ENCODE peak calls at places on chromosomes 5 and 9, in nine cellular contexts. S is prostate gland, T is lower leg skin, Z is Peyer's patch, Q is adrenal gland, H is stomach, X is A549, C is spleen, F is gastrocnemius medialis. U is an unnamed sample.

GRCh38 chr5:176438959-176439757 is 9.0 kb upstream of the FAF2 start:
- DNase-seq in S (no peak), F (no peak), T (peak), Q (no peak), H (no peak), X (no peak), C (no peak), Z (no peak), U (no peak)

GRCh38 chr5:116318091-116318854 is 233.4 kb downstream of the COMMD10 start:
- DNase-seq in Q (no peak), C (no peak), X (no peak), S (no peak), Z (no peak), T (no peak), F (no peak), H (no peak), U (no peak)

GRCh38 chr5:72156921-72157320 is 49.6 kb downstream of the MAP1B start:
- DNase-seq in X (no peak), Q (no peak), Z (no peak), C (no peak), H (no peak), T (no peak), S (no peak), F (no peak), U (no peak)

GRCh38 chr9:87592554-87593394 is 95.1 kb downstream of the DAPK1 start:
- DNase-seq in S (no peak), Q (peak), C (no peak), X (no peak), H (peak), Z (no peak), F (peak), T (no peak), U (no peak)

GRCh38 chr9:98020471-98021145 is 35.9 kb upstream of the NANS start:
- DNase-seq in T (peak), Z (no peak), H (peak), C (no peak), X (no peak), F (no peak), Q (no peak), S (no peak), U (peak)

GRCh38 chr5:135466178-135467050 is 14.3 kb upstream of the TIFAB start:
- DNase-seq in T (peak), S (peak), X (peak), H (peak), Q (peak), F (peak), Z (peak), C (peak), U (peak)

GRCh38 chr9:78549711-78550110 is 252.8 kb downstream of the PSAT1 start:
- DNase-seq in Q (no peak), X (no peak), C (no peak), H (no peak), F (no peak), S (no peak), Z (no peak), T (no peak), U (no peak)

GRCh38 chr5:26700759-26701384 is 337.5 kb downstream of the CDH9 start:
- DNase-seq in Z (no peak), H (no peak), F (no peak), C (no peak), Q (no peak), T (no peak), S (no peak), X (peak), U (peak)

GRCh38 chr9:135329571-135330306 is 149.8 kb upstream of the PPP1R26 start:
- DNase-seq in T (peak), H (no peak), X (no peak), Q (no peak), Z (no peak), F (no peak), S (no peak), C (no peak), U (no peak)

GRCh38 chr5:59587489-59588337 is 305.8 kb downstream of the PDE4D start:
- DNase-seq in S (peak), Z (peak), C (no peak), T (no peak), H (peak), Q (peak), F (peak), X (peak), U (peak)

GRCh38 chr5:10352404-10353240 is 873 bp upstream of the MARCHF6 start:
- DNase-seq in C (no peak), X (no peak), T (no peak), S (no peak), Q (no peak), F (peak), Z (no peak), H (no peak), U (no peak)

GRCh38 chr5:151014680-151015343 is 5.6 kb upstream of the GPX3 start:
- DNase-seq in S (peak), T (peak), Q (no peak), C (no peak), F (no peak), H (no peak), X (no peak), Z (no peak), U (no peak)

GRCh38 chr5:151017897-151018296 is 2.5 kb upstream of the GPX3 start:
- DNase-seq in S (no peak), T (peak), F (no peak), Q (no peak), H (no peak), Z (no peak), C (no peak), X (no peak), U (no peak)

GRCh38 chr5:151018846-151019245 is 1.5 kb upstream of the GPX3 start:
- DNase-seq in Q (no peak), H (no peak), S (no peak), T (peak), X (no peak), C (no peak), F (no peak), Z (no peak), U (no peak)

GRCh38 chr5:151015974-151016587 is 4.3 kb upstream of the GPX3 start:
- DNase-seq in T (no peak), S (no peak), Z (no peak), F (no peak), H (no peak), C (no peak), X (no peak), Q (no peak), U (no peak)

DNA sequence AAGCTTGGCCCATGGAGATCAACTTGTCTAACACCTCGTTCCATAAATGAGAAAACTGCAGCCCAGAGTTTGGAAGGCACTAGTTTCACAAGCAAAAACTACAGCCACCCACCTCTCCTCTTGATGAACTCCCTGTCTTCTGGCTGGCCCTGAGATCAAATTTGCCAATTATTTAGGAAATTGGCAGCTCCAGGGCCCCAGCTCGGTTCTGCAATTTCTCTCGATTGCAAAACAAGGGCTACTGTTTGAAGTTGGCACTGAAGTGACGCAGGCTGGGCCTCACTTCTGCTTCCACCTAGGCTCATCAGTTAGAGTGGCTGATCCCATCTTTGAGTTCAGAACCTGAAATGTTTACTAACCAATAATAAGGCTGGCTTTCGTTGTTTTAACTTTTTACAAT is 3.7 kb upstream of the GPX3 start:
- DNase-seq in F (no peak), X (no peak), H (no peak), S (peak), C (peak), Z (no peak), T (no peak), Q (no peak), U (no peak)
- TF ChIP-seq POLR2A in F (no peak), X (no peak), H (no peak), S (no peak), C (no peak), Z (no peak), T (no peak), Q (no peak), U (no peak)

DNA sequence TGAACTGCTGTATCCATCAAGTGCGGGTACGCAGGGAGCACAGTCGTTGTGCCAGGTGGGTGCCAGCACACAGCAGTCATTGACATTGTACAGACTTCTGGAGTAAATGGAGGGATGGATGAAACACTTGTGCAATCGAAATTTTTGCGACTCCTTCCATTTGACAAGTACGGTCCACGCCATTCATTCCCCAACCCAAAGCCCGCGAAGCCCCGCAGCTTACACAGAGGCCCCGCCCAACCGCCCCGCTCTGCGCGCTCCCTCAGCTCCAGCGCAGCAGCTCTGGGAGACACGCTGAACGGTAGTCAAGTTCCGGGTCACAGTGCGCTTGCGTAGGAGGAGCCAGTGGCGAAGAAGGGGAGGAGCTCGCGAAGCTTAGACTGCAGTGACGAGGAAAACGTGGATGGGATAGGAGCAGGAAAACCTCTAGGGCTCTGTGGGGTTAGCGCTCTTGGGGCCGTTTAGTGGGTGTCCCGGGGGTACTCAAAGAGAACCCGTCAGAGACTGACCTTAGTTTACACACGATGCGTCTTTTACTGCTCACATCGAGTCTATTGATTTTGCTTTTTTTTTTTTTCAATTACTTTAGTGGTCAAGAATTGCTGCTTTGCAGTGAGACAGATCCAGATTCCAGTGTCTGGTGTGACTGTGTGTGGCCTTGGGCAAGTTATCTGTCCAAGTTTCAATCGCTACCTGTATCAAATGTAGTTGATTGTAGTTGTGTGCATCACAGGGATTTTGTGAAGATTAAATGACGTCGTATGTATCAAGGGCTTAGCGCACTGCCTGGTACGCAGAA is 15.3 kb upstream of the MSANTD3 start:
- DNase-seq in S (peak), Z (peak), C (peak), H (peak), F (peak), Q (peak), X (peak), T (peak), U (peak)
- TF ChIP-seq POLR2A in S (peak), Z (no peak), C (no peak), H (no peak), F (no peak), Q (no peak), X (peak), T (no peak), U (peak)

DNA sequence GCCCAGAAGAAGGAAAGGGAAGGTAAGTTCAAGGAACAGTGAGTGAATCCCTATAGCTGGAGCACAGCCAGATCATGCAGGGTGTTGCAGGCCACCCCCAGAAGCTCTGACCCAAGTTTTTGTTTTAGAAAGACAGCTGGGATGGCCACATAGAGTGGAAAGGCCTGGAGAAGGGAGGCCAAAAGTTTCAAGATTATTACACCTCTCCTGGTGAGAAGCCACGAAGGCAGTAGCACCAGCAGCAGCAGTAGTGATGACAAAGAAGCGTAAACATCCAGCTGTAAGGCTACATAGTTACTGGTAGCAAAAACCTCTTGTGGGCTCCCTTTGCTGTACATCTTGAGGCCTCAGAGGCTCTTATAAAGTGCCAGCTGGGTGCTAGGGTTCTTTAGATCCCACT is 11.7 kb downstream of the ADAMTSL1 start:
- DNase-seq in T (no peak), Q (no peak), F (no peak), X (no peak), H (no peak), S (no peak), Z (no peak), C (no peak), U (no peak)
- TF ChIP-seq POLR2A in T (no peak), Q (no peak), F (no peak), X (no peak), H (no peak), S (no peak), Z (no peak), C (no peak), U (no peak)

GRCh38 chr9:120873512-120873911 is 3.5 kb downstream of the PHF19 start:
- DNase-seq in C (peak), F (no peak), H (no peak), T (no peak), Z (no peak), Q (no peak), X (peak), S (no peak), U (no peak)
- TF ChIP-seq POLR2A in C (no peak), F (no peak), H (no peak), T (no peak), Z (no peak), Q (no peak), X (no peak), S (no peak), U (no peak)

GRCh38 chr9:69324549-69325401 is at the start of gene ENTREP1:
- DNase-seq in T (peak), C (peak), Q (peak), Z (peak), H (peak), S (peak), F (peak), X (peak), U (peak)
- TF ChIP-seq POLR2A in T (no peak), C (no peak), Q (peak), Z (no peak), H (no peak), S (peak), F (peak), X (no peak), U (no peak)

GRCh38 chr9:136847065-136847826 is 2.0 kb upstream of the PHPT1 start:
- DNase-seq in X (peak), F (no peak), C (no peak), Z (peak), H (peak), T (peak), Q (no peak), S (no peak), U (peak)

GRCh38 chr9:136848393-136849037 is 694 bp upstream of the PHPT1 start:
- DNase-seq in T (peak), S (no peak), F (no peak), H (peak), X (peak), Z (peak), Q (no peak), C (no peak), U (peak)

GRCh38 chr9:136849038-136849959 is at the start of gene PHPT1:
- DNase-seq in T (peak), C (peak), Q (peak), X (peak), H (peak), F (peak), S (peak), Z (peak), U (peak)

GRCh38 chr9:136846376-136847064 is 2.7 kb upstream of the PHPT1 start:
- DNase-seq in T (no peak), H (no peak), S (no peak), Z (no peak), C (no peak), F (no peak), Q (no peak), X (no peak), U (peak)

GRCh38 chr9:136847827-136848392 is 1.3 kb upstream of the PHPT1 start:
- DNase-seq in Z (peak), Q (peak), X (peak), T (peak), C (peak), S (peak), H (peak), F (peak), U (peak)
- TF ChIP-seq POLR2A in Z (peak), Q (peak), X (peak), T (no peak), C (no peak), S (peak), H (no peak), F (peak), U (no peak)

GRCh38 chr9:84874583-84874982 is 205.1 kb downstream of the NTRK2 start:
- DNase-seq in T (no peak), Q (no peak), C (no peak), Z (no peak), S (no peak), F (no peak), X (no peak), H (no peak), U (no peak)
- TF ChIP-seq POLR2A in T (no peak), Q (no peak), C (no peak), Z (no peak), S (no peak), F (no peak), X (no peak), H (no peak), U (no peak)